ENCODE peak calls at places on chromosomes 13 and 19, in six cellular contexts. Y is adrenal gland, I is foreskin fibroblast, B is fibroblast of villous mesenchyme, W is NB4, T is AG10803. X is an unnamed sample.
A peak's percentile ranks its signal among the peaks of the same experiment; 100 is the strongest.

GRCh38 chr19:9171393-9171991 is 7.3 kb upstream of the OR7D2 start:
- DNase-seq in Y (no peak), I (peak; percentile 36), B (peak; percentile 7), W (no peak), T (peak; percentile 8), X (peak; percentile 20)

GRCh38 chr13:76663941-76664340 is 222.3 kb downstream of the KCTD12 start:
- DNase-seq in Y (no peak), I (peak; percentile 50), B (peak; percentile 34), W (peak; percentile 30), T (peak; percentile 27), X (peak; percentile 76)

GRCh38 chr19:42276821-42277220 is 7.8 kb downstream of the CIC start:
- DNase-seq in Y (no peak), I (no peak), B (no peak), W (no peak), T (no peak), X (no peak)

GRCh38 chr19:58335630-58336029 is 8.8 kb downstream of the ZSCAN22 start:
- DNase-seq in Y (no peak), I (no peak), B (no peak), W (no peak), T (no peak), X (no peak)

GRCh38 chr19:17302391-17303166 is 646 bp downstream of the ABHD8 start:
- DNase-seq in Y (no peak), I (peak; percentile 15), B (no peak), W (peak; percentile 68), T (no peak), X (no peak)

GRCh38 chr19:33381101-33381500 is 7.6 kb downstream of the CEBPG start:
- DNase-seq in Y (no peak), I (no peak), B (no peak), W (no peak), T (no peak), X (no peak)

GRCh38 chr19:18975011-18975410 is 34.0 kb upstream of the HOMER3 start:
- DNase-seq in Y (no peak), I (peak; percentile 66), B (no peak), W (peak; percentile 79), T (no peak), X (no peak)

GRCh38 chr19:48006762-48007161 is 12.3 kb downstream of the ELSPBP1 start:
- DNase-seq in Y (no peak), I (no peak), B (no peak), W (peak; percentile 54), T (no peak), X (peak; percentile 3)

GRCh38 chr13:42363941-42364612 is 92.1 kb downstream of the AKAP11 start:
- DNase-seq in Y (no peak), I (peak; percentile 47), B (peak; percentile 12), W (peak; percentile 28), T (no peak), X (peak; percentile 71)

GRCh38 chr13:80276371-80277289 is 64.3 kb downstream of the SPRY2 start:
- DNase-seq in Y (peak; percentile 29), I (peak; percentile 16), B (peak; percentile 7), W (peak; percentile 49), T (no peak), X (peak; percentile 9)

GRCh38 chr19:17172624-17173345 is 42.4 kb upstream of the USE1 start:
- DNase-seq in Y (no peak), I (no peak), B (no peak), W (no peak), T (no peak), X (no peak)

GRCh38 chr19:19817357-19817756 is 4.2 kb downstream of the ZNF506 start:
- DNase-seq in Y (no peak), I (no peak), B (no peak), W (no peak), T (no peak), X (no peak)

GRCh38 chr13:22012676-22013075 is 341.8 kb downstream of the FGF9 start:
- DNase-seq in Y (no peak), I (no peak), B (peak; percentile 10), W (no peak), T (no peak), X (no peak)

GRCh38 chr13:22009500-22009899 is 338.6 kb downstream of the FGF9 start:
- DNase-seq in Y (peak; percentile 21), I (no peak), B (no peak), W (peak; percentile 96), T (no peak), X (no peak)

GRCh38 chr13:22014469-22014868 is 343.6 kb downstream of the FGF9 start:
- DNase-seq in Y (peak; percentile 36), I (no peak), B (no peak), W (no peak), T (peak; percentile 72), X (no peak)

GRCh38 chr13:22009937-22010336 is 339.1 kb downstream of the FGF9 start:
- DNase-seq in Y (no peak), I (no peak), B (no peak), W (peak; percentile 58), T (no peak), X (no peak)
- TF ChIP-seq CTCF in Y (no peak), I (no peak), B (no peak), W (no peak), T (no peak), X (no peak)

DNA sequence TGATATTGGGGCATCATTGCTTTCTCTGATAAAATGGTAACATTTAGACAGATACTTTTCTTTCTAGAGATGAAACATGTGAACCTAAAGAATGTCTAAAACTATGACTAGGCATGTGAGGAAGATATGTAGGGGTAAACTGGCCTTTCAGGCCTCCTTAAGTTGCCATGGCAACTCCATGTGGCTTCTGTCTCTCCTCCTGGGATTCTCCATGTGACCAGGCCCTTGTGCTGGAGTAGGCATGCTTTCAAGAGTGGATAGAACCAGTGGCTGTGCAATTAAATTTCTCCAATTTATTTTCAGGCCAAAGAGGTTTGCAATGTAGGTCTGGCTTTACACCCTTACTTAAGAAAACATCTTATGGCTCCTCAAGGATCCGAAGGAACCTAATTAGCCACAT is 130.8 kb downstream of the OLFM4 start:
- DNase-seq in Y (no peak), I (no peak), B (no peak), W (no peak), T (no peak), X (no peak)
- H3K4me3 ChIP-seq in Y (no peak overlapping the region), I (no peak overlapping the region), B (no peak overlapping the region), W (no peak overlapping the region), T (no peak overlapping the region), X (no peak overlapping the region)

GRCh38 chr13:59305896-59306295 is 857.8 kb downstream of the DIAPH3 start:
- DNase-seq in Y (no peak), I (no peak), B (no peak), W (no peak), T (no peak), X (no peak)
- TF ChIP-seq CTCF in Y (no peak), I (no peak), B (no peak), W (no peak), T (no peak), X (no peak)

GRCh38 chr19:1511318-1511988 is 1.4 kb downstream of the ADAMTSL5 start:
- DNase-seq in Y (no peak), I (no peak), B (no peak), W (no peak), T (no peak), X (no peak)

GRCh38 chr19:1510442-1510806 is 2.4 kb downstream of the ADAMTSL5 start:
- DNase-seq in Y (no peak), I (no peak), B (no peak), W (no peak), T (no peak), X (no peak)

GRCh38 chr19:1512671-1513491 is at the start of gene ADAMTSL5:
- DNase-seq in Y (peak; percentile 32), I (peak; percentile 88), B (peak; percentile 71), W (peak; percentile 74), T (peak; percentile 73), X (peak; percentile 19)

GRCh38 chr19:1510807-1511206 is 2.0 kb downstream of the ADAMTSL5 start:
- DNase-seq in Y (no peak), I (no peak), B (no peak), W (no peak), T (no peak), X (no peak)

DNA sequence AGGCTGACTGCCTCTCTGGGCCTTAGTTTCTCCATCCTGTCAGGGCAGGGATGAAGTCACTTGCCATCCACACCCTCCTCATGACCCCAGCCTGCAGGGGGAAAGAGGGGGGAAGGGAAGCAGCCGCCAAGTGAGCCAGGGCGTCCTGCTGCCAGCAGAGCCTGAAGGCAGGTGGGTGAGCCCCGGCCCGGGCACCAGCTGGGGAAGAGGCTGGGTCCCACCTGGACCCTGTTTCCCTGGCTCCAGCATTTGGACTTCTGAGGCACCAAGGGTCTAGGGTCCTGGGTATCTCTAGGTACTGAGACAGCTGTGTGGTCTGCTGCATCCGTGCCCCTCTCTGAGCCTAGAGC is 855 bp downstream of the ADAMTSL5 start:
- DNase-seq in Y (no peak), I (no peak), B (no peak), W (no peak), T (no peak), X (no peak)
- H3K4me3 ChIP-seq in Y (no peak overlapping the region), I (peak overlapping the region; percentile 88), B (peak overlapping the region; percentile 89), W (no peak overlapping the region), T (no peak overlapping the region), X (no peak overlapping the region)

DNA sequence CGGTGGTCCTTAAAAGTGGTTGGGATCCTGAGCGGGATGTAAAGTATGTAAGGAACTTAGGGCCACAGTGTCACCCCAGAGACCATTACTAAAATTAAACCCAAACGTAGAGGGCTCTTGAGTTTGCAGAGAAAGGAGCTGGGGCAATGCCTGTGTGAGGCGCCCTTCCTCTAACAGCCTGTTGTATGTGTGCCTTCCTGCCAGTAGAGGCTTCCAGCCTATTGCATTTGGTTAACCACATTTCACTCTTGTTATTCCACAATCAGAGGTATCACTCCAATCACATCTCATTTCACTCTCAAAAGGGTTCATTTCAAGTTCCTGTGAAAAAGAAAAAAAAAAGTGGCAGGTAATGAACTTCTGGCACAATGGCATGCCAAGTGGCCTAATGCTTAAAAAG is 29.4 kb downstream of the DIAPH3 start:
- DNase-seq in Y (no peak), I (no peak), B (peak; percentile 19), W (no peak), T (peak; percentile 32), X (peak; percentile 42)
- TF ChIP-seq CTCF in Y (no peak), I (peak; percentile 23), B (peak; percentile 34), W (no peak), T (peak; percentile 56), X (peak; percentile 46)

GRCh38 chr19:49214701-49215100 is 57.1 kb downstream of the TRPM4 start:
- DNase-seq in Y (no peak), I (no peak), B (no peak), W (no peak), T (no peak), X (no peak)
- H3K4me3 ChIP-seq in Y (no peak overlapping the region), I (no peak overlapping the region), B (no peak overlapping the region), W (no peak overlapping the region), T (no peak overlapping the region), X (no peak overlapping the region)

GRCh38 chr19:5309438-5310204 is 31.0 kb downstream of the PTPRS start:
- DNase-seq in Y (no peak), I (no peak), B (no peak), W (no peak), T (no peak), X (no peak)
- TF ChIP-seq CTCF in Y (no peak), I (no peak), B (no peak), W (no peak), T (no peak), X (peak; percentile 40)

X was measured in choroid plexus epithelial cell.